ENCODE peak calls at places on chromosomes 12 and 14, in eight cellular contexts. B is right atrium auricular region, M is neural crest cell, J is AG09309, C is colonic mucosa, H is HFF-Myc, D is endodermal cell, G is upper lobe of right lung. F is an unnamed sample.

GRCh38 chr14:90611501-90611900 is 204.7 kb downstream of the TTC7B start:
- DNase-seq in B (no peak), M (no peak), J (no peak), C (no peak), H (no peak), D (no peak), G (no peak), F (no peak)

GRCh38 chr14:49550284-49551184 is 35.6 kb downstream of the RPS29 start:
- DNase-seq in B (no peak), M (no peak), J (no peak), C (no peak), H (no peak), D (no peak), G (no peak), F (no peak)

GRCh38 chr14:73008501-73008900 is 18.4 kb downstream of the ZFYVE1 start:
- DNase-seq in B (no peak), M (no peak), J (peak; percentile 20), C (no peak), H (no peak), D (no peak), G (no peak), F (no peak)

GRCh38 chr12:105641742-105642141 is 311.3 kb downstream of the C12orf75 start:
- DNase-seq in B (no peak), M (no peak), J (no peak), C (no peak), H (no peak), D (no peak), G (no peak), F (no peak)

GRCh38 chr12:23540572-23540971 is 408.9 kb downstream of the SOX5 start:
- DNase-seq in B (no peak), M (no peak), J (no peak), C (no peak), H (no peak), D (no peak), G (no peak), F (no peak)

GRCh38 chr12:125549836-125550235 is 484.6 kb downstream of the AACS start:
- DNase-seq in B (no peak), M (no peak), J (no peak), C (no peak), H (no peak), D (peak; percentile 92), G (no peak), F (no peak)

GRCh38 chr12:47744005-47744651 is 14.6 kb downstream of the RAPGEF3 start:
- DNase-seq in B (no peak), M (no peak), J (no peak), C (peak; percentile 80), H (no peak), D (peak; percentile 98), G (peak; percentile 81), F (no peak)

GRCh38 chr14:94142247-94142646 is 12.8 kb upstream of the IFI27L2 start:
- DNase-seq in B (peak; percentile 30), M (no peak), J (no peak), C (no peak), H (no peak), D (no peak), G (no peak), F (no peak)

GRCh38 chr14:61174395-61175386 is 106.4 kb downstream of the TMEM30B start:
- DNase-seq in B (no peak), M (no peak), J (no peak), C (no peak), H (no peak), D (peak; percentile 56), G (no peak), F (no peak)

GRCh38 chr12:29429999-29430698 is 49.2 kb upstream of the ERGIC2 start:
- DNase-seq in B (no peak), M (no peak), J (no peak), C (no peak), H (no peak), D (peak; percentile 88), G (no peak), F (no peak)

GRCh38 chr14:104435147-104436046 is 144.2 kb upstream of the C14orf180 start:
- DNase-seq in B (peak; percentile 42), M (no peak), J (no peak), C (no peak), H (no peak), D (no peak), G (peak; percentile 56), F (no peak)

DNA sequence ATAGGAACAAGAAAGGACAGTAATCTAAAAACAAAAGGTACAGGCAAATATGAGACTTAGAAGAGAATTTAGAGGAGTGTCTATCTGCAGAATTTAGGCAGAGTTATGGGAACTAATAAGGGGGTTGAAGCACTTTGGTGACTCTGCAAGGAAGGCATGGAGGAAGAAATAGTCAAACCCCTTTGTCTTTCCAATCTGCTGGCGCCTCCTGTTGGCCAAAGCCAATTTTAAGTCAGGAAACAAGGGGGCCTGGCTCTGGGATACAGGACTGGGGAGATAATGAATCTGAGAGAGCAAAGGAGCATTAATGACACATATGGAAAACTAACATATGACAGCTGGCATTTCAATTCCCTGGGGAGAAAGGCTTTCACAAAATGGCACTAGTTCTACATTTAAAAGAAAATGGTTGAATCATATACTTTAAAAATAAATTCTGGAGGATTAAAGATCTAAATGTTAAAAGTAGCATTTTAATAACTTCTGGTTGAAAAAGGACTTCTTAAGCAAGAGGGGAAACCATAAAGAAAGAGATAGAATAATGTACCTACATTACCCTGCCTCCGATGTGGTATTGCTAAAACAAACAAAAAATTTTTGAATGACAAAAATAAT is 48.5 kb upstream of the CSRP2 start:
- DNase-seq in B (no peak), M (peak; percentile 34), J (no peak), C (peak; percentile 50), H (no peak), D (peak; percentile 96), G (no peak), F (no peak)
- TF ChIP-seq CTCF in B (peak; percentile 55), M (peak; percentile 54), J (peak; percentile 77), C (peak; percentile 22), H (peak; percentile 62), D (peak; percentile 95), G (peak; percentile 48), F (peak; percentile 54)

GRCh38 chr12:103016381-103016780 is 58.9 kb downstream of the ASCL1 start:
- DNase-seq in B (no peak), M (no peak), J (no peak), C (no peak), H (no peak), D (no peak), G (no peak), F (no peak)

GRCh38 chr12:103020839-103021238 is 63.4 kb downstream of the ASCL1 start:
- DNase-seq in B (no peak), M (no peak), J (no peak), C (no peak), H (no peak), D (no peak), G (no peak), F (no peak)

DNA sequence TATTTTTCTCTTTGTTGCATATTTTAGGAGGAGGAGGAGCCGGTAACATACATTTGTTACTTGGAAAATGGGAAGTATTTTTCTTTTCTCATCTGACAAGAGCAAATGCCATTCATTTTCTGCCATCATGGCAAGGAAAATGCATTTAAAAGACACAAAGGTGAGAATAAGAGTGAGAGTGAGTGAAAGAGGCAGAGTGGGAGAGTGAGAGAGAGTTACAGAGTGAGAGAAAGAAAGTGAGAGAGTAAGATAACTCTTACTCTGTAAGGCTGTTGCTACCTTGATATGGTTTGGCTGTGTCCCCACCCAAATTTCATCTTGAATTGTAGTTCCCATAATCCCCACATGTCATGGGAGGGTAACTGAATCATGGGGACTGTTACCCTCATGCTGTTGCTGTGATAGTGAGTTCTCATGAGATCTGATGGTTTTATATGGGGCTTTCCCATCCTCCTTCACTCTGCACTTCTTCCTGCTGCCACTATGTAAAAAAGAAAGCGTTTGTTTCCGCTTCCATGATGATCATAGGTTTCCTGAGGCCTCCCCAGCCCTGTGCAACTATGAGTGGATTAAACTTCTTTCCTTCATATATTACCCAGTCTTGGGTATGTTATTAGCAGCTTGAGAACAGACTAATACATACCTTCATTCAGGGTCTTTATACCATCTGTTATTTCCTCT is 64.2 kb downstream of the ASCL1 start:
- DNase-seq in B (no peak), M (no peak), J (no peak), C (no peak), H (no peak), D (no peak), G (no peak), F (no peak)
- TF ChIP-seq CTCF in B (no peak), M (no peak), J (no peak), C (no peak), H (no peak), D (peak; percentile 25), G (no peak), F (no peak)

DNA sequence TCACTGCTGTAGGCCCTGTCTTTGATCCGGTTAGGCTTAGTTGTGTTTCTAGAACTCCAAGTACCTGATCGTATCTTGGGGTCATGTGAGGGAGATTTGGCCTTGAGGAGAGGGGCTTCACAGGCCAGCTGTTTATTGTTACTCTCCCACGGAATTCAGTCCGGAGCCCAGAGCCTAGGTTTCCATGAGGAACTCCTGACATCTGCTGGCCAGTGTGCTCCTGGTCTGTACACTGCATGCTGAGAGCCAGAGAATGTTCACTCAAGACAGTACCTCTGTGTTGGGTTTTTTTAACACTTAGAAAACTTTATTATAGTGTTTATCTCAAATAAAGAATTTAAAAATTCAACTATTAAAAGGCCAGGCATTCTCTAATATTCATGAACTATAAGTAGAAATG is 341.0 kb upstream of the TMEM132C start:
- DNase-seq in B (no peak), M (peak; percentile 26), J (no peak), C (no peak), H (no peak), D (peak; percentile 86), G (no peak), F (no peak)
- TF ChIP-seq CTCF in B (peak; percentile 76), M (peak; percentile 56), J (peak; percentile 79), C (peak; percentile 21), H (peak; percentile 44), D (peak; percentile 79), G (peak; percentile 23), F (peak; percentile 46)

DNA sequence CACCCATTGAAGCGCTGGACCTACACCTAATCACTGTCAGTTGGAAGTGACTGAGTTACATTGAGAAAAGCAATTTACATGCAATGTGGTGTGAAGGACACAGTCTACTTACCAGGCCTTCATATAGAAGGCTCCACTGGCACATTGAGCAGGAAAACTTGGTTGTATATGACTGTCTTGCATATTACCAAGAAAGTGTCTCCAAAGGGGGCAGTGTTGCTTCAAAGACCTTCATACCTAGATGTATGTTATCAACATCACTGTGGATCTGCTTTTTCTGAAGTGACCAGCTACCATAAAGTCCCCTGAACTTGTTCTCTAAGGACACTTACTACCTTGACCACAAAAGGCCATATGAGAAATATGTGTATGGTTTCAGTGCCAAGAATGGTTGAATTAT is 64.1 kb downstream of the NELL2 start:
- DNase-seq in B (no peak), M (no peak), J (no peak), C (peak; percentile 35), H (peak; percentile 7), D (peak; percentile 56), G (no peak), F (no peak)
- TF ChIP-seq CTCF in B (no peak), M (peak; percentile 21), J (no peak), C (no peak), H (no peak), D (peak; percentile 70), G (no peak), F (no peak)

GRCh38 chr14:52950410-52950897 is 396 bp downstream of the FERMT2 start:
- DNase-seq in B (peak; percentile 77), M (peak; percentile 55), J (no peak), C (peak; percentile 52), H (peak; percentile 32), D (peak; percentile 74), G (peak; percentile 77), F (no peak)
- TF ChIP-seq CTCF in B (peak; percentile 38), M (peak; percentile 42), J (no peak), C (no peak), H (no peak), D (peak; percentile 35), G (no peak), F (no peak)

GRCh38 chr14:99671230-99672224 is 12.6 kb upstream of the CYP46A1 start:
- DNase-seq in B (no peak), M (peak; percentile 64), J (no peak), C (peak; percentile 24), H (no peak), D (no peak), G (peak; percentile 44), F (no peak)
- TF ChIP-seq CTCF in B (no peak), M (no peak), J (no peak), C (no peak), H (no peak), D (no peak), G (no peak), F (no peak)